ENCODE peak calls at places on chromosome 3, in five cellular contexts. N, Q, G, Y and K are unnamed samples.
A peak's percentile ranks its signal among the peaks of the same experiment; 100 is the strongest.

GRCh38 chr3:359672-360071 is 163.1 kb downstream of the CHL1 start:
- DNase-seq in N (no peak), Q (no peak), G (no peak), Y (peak; percentile 12), K (no peak)

GRCh38 chr3:120013481-120013880 is 80.8 kb downstream of the GSK3B start:
- DNase-seq in N (no peak), Q (no peak), G (peak; percentile 7), Y (no peak), K (no peak)

GRCh38 chr3:9142346-9142745 is 107.1 kb downstream of the SRGAP3 start:
- DNase-seq in N (no peak), Q (peak; percentile 26), G (no peak), Y (no peak), K (no peak)

GRCh38 chr3:81910244-81910852 is 148.9 kb upstream of the GBE1 start:
- DNase-seq in N (peak; percentile 8), Q (peak; percentile 30), G (peak; percentile 10), Y (peak; percentile 8), K (peak; percentile 22)

GRCh38 chr3:73848173-73848751 is 223.5 kb upstream of the PDZRN3 start:
- DNase-seq in N (peak; percentile 16), Q (no peak), G (peak; percentile 60), Y (no peak), K (peak; percentile 30)

GRCh38 chr3:195394700-195395099 is 48.1 kb downstream of the ACAP2 start:
- DNase-seq in N (peak; percentile 11), Q (no peak), G (no peak), Y (no peak), K (no peak)

GRCh38 chr3:29475305-29475825 is 194.5 kb downstream of the RBMS3 start:
- DNase-seq in N (no peak), Q (no peak), G (no peak), Y (no peak), K (no peak)

GRCh38 chr3:37993811-37994638 is 3.4 kb downstream of the VILL start:
- DNase-seq in N (peak; percentile 74), Q (peak; percentile 52), G (no peak), Y (peak; percentile 69), K (peak; percentile 82)

GRCh38 chr3:188256764-188257163 is 102.8 kb downstream of the LPP start:
- DNase-seq in N (no peak), Q (no peak), G (no peak), Y (no peak), K (no peak)

GRCh38 chr3:165852150-165852549 is 14.9 kb upstream of the BCHE start:
- DNase-seq in N (no peak), Q (no peak), G (no peak), Y (no peak), K (no peak)

GRCh38 chr3:45593708-45594601 is 596 bp upstream of the LIMD1 start:
- DNase-seq in N (peak; percentile 37), Q (peak; percentile 78), G (peak; percentile 82), Y (peak; percentile 89), K (peak; percentile 91)

GRCh38 chr3:129473067-129473765 is 33.2 kb downstream of the IFT122 start:
- DNase-seq in N (no peak), Q (no peak), G (no peak), Y (no peak), K (no peak)

GRCh38 chr3:194617827-194618226 is 15.4 kb downstream of the TMEM44 start:
- DNase-seq in N (no peak), Q (no peak), G (peak; percentile 41), Y (no peak), K (no peak)

GRCh38 chr3:120824613-120825012 is 82.1 kb downstream of the GTF2E1 start:
- DNase-seq in N (no peak), Q (no peak), G (no peak), Y (no peak), K (no peak)